ENCODE peak calls at places on chromosome 15, in nine cellular contexts. I is neural crest cell, W is HepG2, H is fibroblast of the aortic adventitia, X is uterus, P is H9, G is astrocyte of the cerebellum, T is heart right ventricle, L is Panc1. C is an unnamed sample.

GRCh38 chr15:75051711-75052110 is 28.3 kb downstream of the PPCDC start:
- DNase-seq in G (no peak), I (no peak), P (no peak), W (no peak), L (no peak), X (no peak), T (no peak), H (no peak), C (no peak)

GRCh38 chr15:48566669-48567068 is 78.8 kb downstream of the FBN1 start:
- DNase-seq in G (no peak), T (no peak), I (no peak), H (peak; percentile 92), L (no peak), X (no peak), P (no peak), W (no peak), C (no peak)

GRCh38 chr15:64008177-64008576 is 38.1 kb downstream of the DAPK2 start:
- DNase-seq in H (no peak), L (no peak), T (no peak), I (no peak), X (no peak), G (no peak), P (no peak), W (no peak), C (no peak)

GRCh38 chr15:96440978-96441377 is 110.5 kb downstream of the NR2F2 start:
- DNase-seq in X (no peak), T (no peak), W (no peak), L (no peak), G (no peak), H (no peak), I (no peak), P (no peak), C (no peak)

GRCh38 chr15:61687124-61687523 is 373.1 kb downstream of the VPS13C start:
- DNase-seq in L (no peak), H (no peak), G (no peak), P (no peak), X (no peak), I (no peak), W (no peak), T (no peak), C (no peak)

GRCh38 chr15:78243491-78243941 is 9.2 kb upstream of the ACSBG1 start:
- DNase-seq in W (no peak), X (no peak), H (peak; percentile 47), G (peak; percentile 59), P (peak; percentile 84), L (no peak), I (no peak), T (peak; percentile 41), C (no peak)

GRCh38 chr15:52068004-52068403 is 44.6 kb downstream of the BCL2L10 start:
- DNase-seq in H (peak; percentile 30), G (no peak), T (no peak), L (no peak), W (no peak), I (no peak), P (no peak), X (no peak), C (no peak)

GRCh38 chr15:56307180-56307579 is 58.0 kb upstream of the TEX9 start:
- DNase-seq in T (no peak), X (no peak), H (no peak), I (no peak), G (no peak), P (no peak), L (no peak), W (no peak), C (no peak)

GRCh38 chr15:26854435-26854834 is 12.4 kb upstream of the GABRA5 start:
- DNase-seq in G (no peak), H (no peak), W (no peak), T (no peak), X (no peak), P (no peak), I (no peak), L (no peak), C (no peak)

GRCh38 chr15:26848498-26848897 is 18.4 kb upstream of the GABRA5 start:
- DNase-seq in W (no peak), T (no peak), P (no peak), H (no peak), X (no peak), L (no peak), G (no peak), I (no peak), C (no peak)

DNA sequence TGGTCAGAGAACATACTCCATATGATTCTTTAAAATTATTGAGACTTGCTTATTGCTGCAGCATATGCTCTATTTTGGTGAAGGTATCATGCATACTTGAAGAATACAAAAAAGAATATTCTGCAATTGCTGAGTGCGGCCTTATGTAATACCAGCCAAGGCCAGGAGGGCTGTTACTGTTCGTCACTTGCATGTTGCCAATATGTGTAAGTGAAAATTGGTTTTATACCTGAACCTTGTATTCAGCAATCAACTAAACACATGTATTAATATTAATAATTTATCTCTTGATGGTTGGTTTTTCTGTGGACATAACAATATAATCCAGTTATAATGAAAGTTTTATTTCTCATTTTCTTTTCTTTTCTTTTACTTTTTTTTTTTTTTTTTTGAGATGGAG is 13.9 kb upstream of the GABRA5 start:
- DNase-seq in W (no peak), X (no peak), H (no peak), I (no peak), L (no peak), G (no peak), T (no peak), P (no peak), C (no peak)
- TF ChIP-seq CTCF in W (no peak), X (no peak), H (no peak), I (no peak), L (no peak), G (no peak), T (no peak), P (peak; percentile 41), C (no peak)

DNA sequence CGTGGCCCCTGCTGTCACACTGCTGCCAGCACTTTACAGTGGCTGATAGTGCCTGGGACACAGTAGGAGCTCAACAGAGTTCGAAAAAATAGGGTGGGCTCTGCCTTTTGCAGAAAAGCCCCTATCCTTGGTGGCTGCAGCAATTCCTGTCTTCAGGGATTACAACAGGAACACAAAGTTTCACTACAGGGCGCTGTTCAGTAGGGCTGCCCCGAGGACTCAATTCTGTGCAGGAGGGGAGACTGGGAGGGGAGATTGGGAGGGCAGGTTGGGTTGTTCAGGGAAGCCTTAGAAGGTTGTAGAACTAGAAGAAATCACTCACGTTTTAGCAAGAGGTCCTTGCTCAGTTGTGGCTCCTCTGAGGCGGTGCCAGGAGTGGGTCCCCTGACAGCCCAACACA is 138.0 kb upstream of the TPM1 start:
- DNase-seq in I (no peak), G (no peak), W (no peak), L (no peak), H (peak; percentile 57), X (no peak), P (no peak), T (no peak), C (no peak)
- TF ChIP-seq CTCF in I (no peak), G (no peak), W (no peak), L (no peak), H (peak; percentile 65), X (no peak), P (no peak), T (no peak), C (no peak)

GRCh38 chr15:28912422-28912821 is 26.6 kb downstream of the APBA2 start:
- DNase-seq in X (no peak), P (no peak), T (no peak), G (no peak), H (no peak), W (no peak), I (no peak), L (no peak), C (peak; percentile 35)

GRCh38 chr15:28914046-28914445 is 28.3 kb downstream of the APBA2 start:
- DNase-seq in I (no peak), P (no peak), W (no peak), G (no peak), H (no peak), X (no peak), L (no peak), T (no peak), C (no peak)

GRCh38 chr15:28914483-28915023 is 28.8 kb downstream of the APBA2 start:
- DNase-seq in T (no peak), X (no peak), G (no peak), L (no peak), I (no peak), P (no peak), H (no peak), W (no peak), C (no peak)

GRCh38 chr15:28911295-28911979 is 25.7 kb downstream of the APBA2 start:
- DNase-seq in T (no peak), H (no peak), L (no peak), X (no peak), W (no peak), P (no peak), I (no peak), G (no peak), C (no peak)

GRCh38 chr15:28913171-28913765 is 27.5 kb downstream of the APBA2 start:
- DNase-seq in P (no peak), I (no peak), T (no peak), W (no peak), L (no peak), H (no peak), X (no peak), G (no peak), C (no peak)
- TF ChIP-seq CTCF in P (peak; percentile 36), I (no peak), T (no peak), W (peak; percentile 16), L (no peak), H (no peak), X (no peak), G (peak; percentile 39), C (no peak)

GRCh38 chr15:100703671-100704070 is 101.3 kb downstream of the ASB7 start:
- DNase-seq in W (no peak), T (no peak), P (no peak), G (no peak), H (no peak), I (no peak), L (no peak), X (peak; percentile 7), C (no peak)
- TF ChIP-seq CTCF in W (no peak), T (no peak), P (no peak), G (no peak), H (no peak), I (no peak), L (no peak), X (no peak), C (no peak)